ENCODE peak calls at places on chromosomes 7 and 10, in four cellular contexts. One of them, this sample, is unnamed.

GRCh38 chr7:15495170-15495569 is 66.6 kb downstream of the AGMO start:
- DNase-seq in DND-41: no peak
- DNase-seq in transverse colon: no peak
- DNase-seq in brain microvascular endothelial cell: no peak
- DNase-seq in this sample: no peak

GRCh38 chr7:90474284-90475210 is 5.1 kb downstream of the PTTG1IP2 start:
- DNase-seq in DND-41: no peak
- DNase-seq in transverse colon: no peak
- DNase-seq in brain microvascular endothelial cell: peak; percentile 91
- DNase-seq in this sample: no peak

GRCh38 chr10:62632071-62632809 is 172.3 kb upstream of the ADO start:
- DNase-seq in DND-41: no peak
- DNase-seq in transverse colon: peak; percentile 46
- DNase-seq in brain microvascular endothelial cell: peak; percentile 45
- DNase-seq in this sample: peak; percentile 71

GRCh38 chr10:47420305-47421056 is 36.4 kb upstream of the ZNF488 start:
- DNase-seq in DND-41: no peak
- DNase-seq in transverse colon: no peak
- DNase-seq in brain microvascular endothelial cell: no peak
- DNase-seq in this sample: no peak

GRCh38 chr7:22109761-22110160 is 164.1 kb upstream of the CDCA7L start:
- DNase-seq in DND-41: peak; percentile 47
- DNase-seq in transverse colon: peak; percentile 28
- DNase-seq in brain microvascular endothelial cell: peak; percentile 9
- DNase-seq in this sample: peak; percentile 56

GRCh38 chr7:107344799-107345198 is 125.1 kb upstream of the GPR22 start:
- DNase-seq in DND-41: no peak
- DNase-seq in transverse colon: no peak
- DNase-seq in brain microvascular endothelial cell: no peak
- DNase-seq in this sample: no peak

GRCh38 chr10:114685456-114685855 is 27.4 kb upstream of the ABLIM1 start:
- DNase-seq in DND-41: no peak
- DNase-seq in transverse colon: no peak
- DNase-seq in brain microvascular endothelial cell: no peak
- DNase-seq in this sample: no peak

GRCh38 chr10:27621441-27621840 is 117.3 kb downstream of the RAB18 start:
- DNase-seq in DND-41: no peak
- DNase-seq in transverse colon: no peak
- DNase-seq in brain microvascular endothelial cell: no peak
- DNase-seq in this sample: no peak

GRCh38 chr7:133452611-133453010 is 199.7 kb downstream of the EXOC4 start:
- DNase-seq in DND-41: no peak
- DNase-seq in transverse colon: no peak
- DNase-seq in brain microvascular endothelial cell: no peak
- DNase-seq in this sample: no peak

GRCh38 chr7:96996937-96997511 is 8.3 kb upstream of the DLX6 start:
- DNase-seq in DND-41: no peak
- DNase-seq in transverse colon: no peak
- DNase-seq in brain microvascular endothelial cell: no peak
- DNase-seq in this sample: no peak

GRCh38 chr10:133365461-133366129 is 7.6 kb downstream of the ECHS1 start:
- DNase-seq in DND-41: no peak
- DNase-seq in transverse colon: no peak
- DNase-seq in brain microvascular endothelial cell: no peak
- DNase-seq in this sample: no peak

DNA sequence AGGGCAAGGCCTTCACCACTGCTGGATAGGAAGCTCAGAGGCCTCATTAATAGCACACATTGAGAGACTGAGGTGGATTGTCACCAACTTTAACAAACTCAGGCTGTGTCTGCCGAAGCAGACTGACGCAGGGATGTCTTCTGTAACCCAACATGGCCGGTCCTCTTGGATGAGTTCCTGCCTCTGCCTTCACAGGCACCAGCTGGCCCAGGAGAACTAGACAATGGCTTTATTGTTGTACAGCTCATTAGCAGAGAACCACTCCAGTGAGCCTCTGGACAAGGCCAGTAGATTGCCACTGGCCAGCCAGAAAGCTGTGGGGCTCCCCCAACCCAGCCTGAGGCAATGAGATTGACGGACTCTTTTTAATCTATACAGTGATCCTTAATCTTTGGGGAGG is 9.4 kb downstream of the NODAL start:
- DNase-seq in DND-41: no peak
- DNase-seq in transverse colon: no peak
- DNase-seq in brain microvascular endothelial cell: no peak
- DNase-seq in this sample: no peak
- H3K27ac ChIP-seq in DND-41: no peak overlapping the region
- H3K27ac ChIP-seq in transverse colon: peak overlapping the region; percentile 79
- H3K27ac ChIP-seq in brain microvascular endothelial cell: no peak overlapping the region
- H3K27ac ChIP-seq in this sample: peak overlapping the region; percentile 62

GRCh38 chr7:43629857-43630256 is 46.9 kb downstream of the STK17A start:
- DNase-seq in DND-41: no peak
- DNase-seq in transverse colon: no peak
- DNase-seq in brain microvascular endothelial cell: no peak
- DNase-seq in this sample: no peak

GRCh38 chr7:43626695-43627094 is 43.8 kb downstream of the STK17A start:
- DNase-seq in DND-41: no peak
- DNase-seq in transverse colon: no peak
- DNase-seq in brain microvascular endothelial cell: no peak
- DNase-seq in this sample: no peak

GRCh38 chr7:43630466-43630865 is 47.6 kb downstream of the STK17A start:
- DNase-seq in DND-41: no peak
- DNase-seq in transverse colon: no peak
- DNase-seq in brain microvascular endothelial cell: no peak
- DNase-seq in this sample: no peak

GRCh38 chr7:43625977-43626376 is 43.1 kb downstream of the STK17A start:
- DNase-seq in DND-41: no peak
- DNase-seq in transverse colon: no peak
- DNase-seq in brain microvascular endothelial cell: no peak
- DNase-seq in this sample: no peak

GRCh38 chr7:43628431-43628830 is 45.5 kb downstream of the STK17A start:
- DNase-seq in DND-41: no peak
- DNase-seq in transverse colon: no peak
- DNase-seq in brain microvascular endothelial cell: no peak
- DNase-seq in this sample: no peak
- H3K36me3 ChIP-seq in DND-41: peaks cover 98% of the 10 kb centered on the region
- H3K36me3 ChIP-seq in transverse colon: peaks cover 28% of the 10 kb centered on the region
- H3K36me3 ChIP-seq in brain microvascular endothelial cell: peaks cover 60% of the 10 kb centered on the region
- H3K36me3 ChIP-seq in this sample: peaks cover 78% of the 10 kb centered on the region

GRCh38 chr7:50731703-50732582 is 50.8 kb downstream of the GRB10 start:
- DNase-seq in DND-41: no peak
- DNase-seq in transverse colon: no peak
- DNase-seq in brain microvascular endothelial cell: no peak
- DNase-seq in this sample: no peak
- H3K27ac ChIP-seq in DND-41: no peak overlapping the region
- H3K27ac ChIP-seq in transverse colon: no peak overlapping the region
- H3K27ac ChIP-seq in brain microvascular endothelial cell: no peak overlapping the region
- H3K27ac ChIP-seq in this sample: peak overlapping the region; percentile 26

GRCh38 chr7:76016191-76016947 is 22.0 kb upstream of the TMEM120A start:
- DNase-seq in DND-41: no peak
- DNase-seq in transverse colon: no peak
- DNase-seq in brain microvascular endothelial cell: peak; percentile 41
- DNase-seq in this sample: no peak
- H3K36me3 ChIP-seq in DND-41: peaks cover 27% of the 10 kb centered on the region
- H3K36me3 ChIP-seq in transverse colon: peaks cover 3% of the 10 kb centered on the region
- H3K36me3 ChIP-seq in brain microvascular endothelial cell: peaks cover 3% of the 10 kb centered on the region
- H3K36me3 ChIP-seq in this sample: peaks cover 23% of the 10 kb centered on the region

DNA sequence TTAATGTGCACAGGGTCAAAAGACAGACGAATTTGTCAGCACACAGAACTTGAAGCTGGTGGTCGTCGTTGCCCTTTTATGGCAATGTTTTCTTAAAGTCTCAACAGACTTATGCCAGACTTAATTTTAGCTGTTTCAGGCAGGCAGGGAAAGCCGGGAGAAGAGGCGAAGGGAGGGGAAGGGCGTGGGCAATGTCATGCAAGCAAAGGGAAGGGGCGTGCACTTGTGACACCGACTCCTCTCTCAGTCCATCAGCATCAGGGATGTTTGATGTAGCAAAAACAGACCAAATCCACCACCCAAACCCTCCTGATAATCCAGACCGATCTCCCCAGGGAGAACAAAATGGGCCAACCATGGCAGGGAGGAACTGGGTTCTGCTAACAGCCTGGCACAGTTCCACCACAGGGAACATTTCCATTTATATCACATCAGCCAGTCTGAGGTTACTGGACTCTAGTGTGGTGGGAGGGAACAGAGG is 118.1 kb upstream of the RHEB start:
- DNase-seq in DND-41: no peak
- DNase-seq in transverse colon: no peak
- DNase-seq in brain microvascular endothelial cell: peak; percentile 47
- DNase-seq in this sample: no peak
- H3K27ac ChIP-seq in DND-41: no peak overlapping the region
- H3K27ac ChIP-seq in transverse colon: peak overlapping the region; percentile 15
- H3K27ac ChIP-seq in brain microvascular endothelial cell: no peak overlapping the region
- H3K27ac ChIP-seq in this sample: no peak overlapping the region

GRCh38 chr7:47500103-47500563 is 81.8 kb downstream of the TNS3 start:
- DNase-seq in DND-41: no peak
- DNase-seq in transverse colon: peak; percentile 64
- DNase-seq in brain microvascular endothelial cell: no peak
- DNase-seq in this sample: no peak
- H3K36me3 ChIP-seq in DND-41: no peaks in the 10 kb centered on the region
- H3K36me3 ChIP-seq in transverse colon: no peaks in the 10 kb centered on the region
- H3K36me3 ChIP-seq in brain microvascular endothelial cell: no peaks in the 10 kb centered on the region
- H3K36me3 ChIP-seq in this sample: peaks cover 3% of the 10 kb centered on the region

GRCh38 chr10:131874991-131875451 is 25.8 kb upstream of the PPP2R2D start:
- DNase-seq in DND-41: peak; percentile 72
- DNase-seq in transverse colon: peak; percentile 72
- DNase-seq in brain microvascular endothelial cell: peak; percentile 78
- DNase-seq in this sample: peak; percentile 77

GRCh38 chr10:131870831-131871672 is 29.8 kb upstream of the PPP2R2D start:
- DNase-seq in DND-41: no peak
- DNase-seq in transverse colon: no peak
- DNase-seq in brain microvascular endothelial cell: peak; percentile 14
- DNase-seq in this sample: no peak

GRCh38 chr10:131871673-131872005 is 29.2 kb upstream of the PPP2R2D start:
- DNase-seq in DND-41: no peak
- DNase-seq in transverse colon: no peak
- DNase-seq in brain microvascular endothelial cell: no peak
- DNase-seq in this sample: no peak

GRCh38 chr10:131872011-131872836 is 28.6 kb upstream of the PPP2R2D start:
- DNase-seq in DND-41: no peak
- DNase-seq in transverse colon: no peak
- DNase-seq in brain microvascular endothelial cell: no peak
- DNase-seq in this sample: no peak

GRCh38 chr10:131872837-131873375 is 27.9 kb upstream of the PPP2R2D start:
- DNase-seq in DND-41: no peak
- DNase-seq in transverse colon: no peak
- DNase-seq in brain microvascular endothelial cell: no peak
- DNase-seq in this sample: no peak
- H3K27ac ChIP-seq in DND-41: no peak overlapping the region
- H3K27ac ChIP-seq in transverse colon: no peak overlapping the region
- H3K27ac ChIP-seq in brain microvascular endothelial cell: no peak overlapping the region
- H3K27ac ChIP-seq in this sample: no peak overlapping the region

GRCh38 chr7:102210787-102211186 is 75.9 kb upstream of the SH2B2 start:
- DNase-seq in DND-41: no peak
- DNase-seq in transverse colon: no peak
- DNase-seq in brain microvascular endothelial cell: no peak
- DNase-seq in this sample: no peak

GRCh38 chr7:102215281-102215680 is 71.4 kb upstream of the SH2B2 start:
- DNase-seq in DND-41: no peak
- DNase-seq in transverse colon: no peak
- DNase-seq in brain microvascular endothelial cell: no peak
- DNase-seq in this sample: no peak

GRCh38 chr7:102208826-102209225 is 77.8 kb upstream of the SH2B2 start:
- DNase-seq in DND-41: no peak
- DNase-seq in transverse colon: peak; percentile 11
- DNase-seq in brain microvascular endothelial cell: no peak
- DNase-seq in this sample: no peak

GRCh38 chr7:102214477-102215072 is 72.1 kb upstream of the SH2B2 start:
- DNase-seq in DND-41: no peak
- DNase-seq in transverse colon: no peak
- DNase-seq in brain microvascular endothelial cell: no peak
- DNase-seq in this sample: no peak

DNA sequence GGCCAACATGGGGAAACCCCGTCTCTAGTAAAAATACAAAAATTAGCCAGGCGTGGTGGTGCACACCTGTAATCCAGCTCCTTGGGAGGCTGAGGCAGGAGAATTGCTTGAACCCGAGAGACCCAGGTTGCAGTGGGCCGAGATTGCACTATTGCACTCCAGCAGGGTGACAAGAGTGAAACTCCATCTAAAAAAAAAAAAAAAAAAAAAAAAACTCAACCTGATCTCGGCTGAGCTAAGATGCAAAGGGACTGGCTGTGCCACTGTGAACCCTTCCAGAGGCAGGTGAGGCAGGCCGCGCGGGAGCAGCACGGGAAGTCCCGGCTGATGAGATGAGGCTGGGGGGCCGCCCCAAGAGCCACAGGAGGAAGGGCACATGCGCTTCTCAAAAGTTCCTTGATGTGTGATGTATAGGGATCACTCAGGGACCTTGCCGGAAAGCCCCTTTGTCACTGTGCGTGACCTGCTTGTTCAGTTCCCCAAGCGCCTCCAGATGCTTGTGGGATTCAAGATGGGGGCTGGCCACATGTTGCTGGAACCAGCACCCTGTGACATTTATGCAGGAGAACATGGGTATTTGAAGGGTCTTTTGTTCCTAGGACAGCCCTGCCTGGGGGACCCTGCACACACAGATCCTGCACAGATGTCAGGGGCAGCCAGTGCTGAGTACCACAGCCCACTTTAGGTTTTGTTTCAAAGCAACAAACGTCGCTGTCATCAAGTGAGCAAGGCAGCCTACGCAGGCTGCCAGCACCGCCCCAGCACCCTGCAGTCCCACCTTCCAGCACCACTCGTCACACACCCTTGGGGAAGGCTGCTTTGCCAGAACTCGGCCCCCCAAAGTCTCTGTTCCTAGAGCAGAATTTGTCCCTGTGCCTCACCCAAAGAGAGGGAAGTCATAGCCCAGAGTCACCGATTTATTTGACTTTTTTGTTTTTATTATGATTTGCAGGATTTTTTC is 74.8 kb upstream of the SH2B2 start:
- DNase-seq in DND-41: no peak
- DNase-seq in transverse colon: no peak
- DNase-seq in brain microvascular endothelial cell: no peak
- DNase-seq in this sample: no peak
- H3K36me3 ChIP-seq in DND-41: peaks cover 76% of the 10 kb centered on the region
- H3K36me3 ChIP-seq in transverse colon: no peaks in the 10 kb centered on the region
- H3K36me3 ChIP-seq in brain microvascular endothelial cell: no peaks in the 10 kb centered on the region
- H3K36me3 ChIP-seq in this sample: peaks cover 57% of the 10 kb centered on the region

GRCh38 chr7:44114586-44115310 is 8.6 kb downstream of the POLD2 start:
- DNase-seq in DND-41: peak; percentile 33
- DNase-seq in transverse colon: no peak
- DNase-seq in brain microvascular endothelial cell: no peak
- DNase-seq in this sample: no peak

GRCh38 chr7:44113764-44114354 is 9.5 kb downstream of the POLD2 start:
- DNase-seq in DND-41: peak; percentile 32
- DNase-seq in transverse colon: no peak
- DNase-seq in brain microvascular endothelial cell: no peak
- DNase-seq in this sample: no peak

GRCh38 chr7:44117801-44118429 is 5.4 kb downstream of the POLD2 start:
- DNase-seq in DND-41: no peak
- DNase-seq in transverse colon: no peak
- DNase-seq in brain microvascular endothelial cell: no peak
- DNase-seq in this sample: no peak

GRCh38 chr7:44116789-44117666 is 6.3 kb downstream of the POLD2 start:
- DNase-seq in DND-41: peak; percentile 10
- DNase-seq in transverse colon: no peak
- DNase-seq in brain microvascular endothelial cell: no peak
- DNase-seq in this sample: no peak

GRCh38 chr7:44116087-44116788 is 7.1 kb downstream of the POLD2 start:
- DNase-seq in DND-41: peak; percentile 21
- DNase-seq in transverse colon: no peak
- DNase-seq in brain microvascular endothelial cell: no peak
- DNase-seq in this sample: no peak
- H3K27ac ChIP-seq in DND-41: no peak overlapping the region
- H3K27ac ChIP-seq in transverse colon: no peak overlapping the region
- H3K27ac ChIP-seq in brain microvascular endothelial cell: no peak overlapping the region
- H3K27ac ChIP-seq in this sample: no peak overlapping the region

GRCh38 chr10:93309062-93309461 is 173.1 kb downstream of the MYOF start:
- DNase-seq in DND-41: no peak
- DNase-seq in transverse colon: no peak
- DNase-seq in brain microvascular endothelial cell: peak; percentile 40
- DNase-seq in this sample: no peak
- H3K36me3 ChIP-seq in DND-41: no peaks in the 10 kb centered on the region
- H3K36me3 ChIP-seq in transverse colon: peaks cover 19% of the 10 kb centered on the region
- H3K36me3 ChIP-seq in brain microvascular endothelial cell: peaks cover 87% of the 10 kb centered on the region
- H3K36me3 ChIP-seq in this sample: peaks cover 85% of the 10 kb centered on the region

This sample was measured in lower lobe of right lung.